ENCODE peak calls at places on chromosome 13, in eight cellular contexts. One of them, this sample, is unnamed.

GRCh38 chr13:72204291-72204690 is 337.3 kb upstream of the DACH1 start:
- DNase-seq in stimulated activated naive CD8-positive, alpha-beta T cell treated with anti-CD3 and anti-CD28 coated beads, Interleukin-15, amount 100 ng/mL, for 72 hours: no peak
- DNase-seq in nephron progenitor cell: no peak
- DNase-seq in activated CD8-positive, alpha-beta memory T cell treated with anti-CD3 and anti-CD28 coated beads, Interleukin-2, amount 50 U/mL, for 4 hours: no peak
- DNase-seq in mesendoderm: no peak
- DNase-seq in kidney tubule cell: peak; percentile 43
- DNase-seq in CD4-positive, alpha-beta T cell: no peak
- DNase-seq in GM04503: peak; percentile 49
- DNase-seq in this sample: no peak

GRCh38 chr13:110455444-110455843 is 106.1 kb downstream of the RAB20 start:
- DNase-seq in GM04503: no peak
- DNase-seq in CD4-positive, alpha-beta T cell: no peak
- DNase-seq in kidney tubule cell: no peak
- DNase-seq in mesendoderm: no peak
- DNase-seq in stimulated activated naive CD8-positive, alpha-beta T cell treated with anti-CD3 and anti-CD28 coated beads, Interleukin-15, amount 100 ng/mL, for 72 hours: no peak
- DNase-seq in activated CD8-positive, alpha-beta memory T cell treated with anti-CD3 and anti-CD28 coated beads, Interleukin-2, amount 50 U/mL, for 4 hours: no peak
- DNase-seq in nephron progenitor cell: no peak
- DNase-seq in this sample: no peak

GRCh38 chr13:105485061-105485460 is 1050.4 kb downstream of the EFNB2 start:
- DNase-seq in CD4-positive, alpha-beta T cell: no peak
- DNase-seq in mesendoderm: no peak
- DNase-seq in stimulated activated naive CD8-positive, alpha-beta T cell treated with anti-CD3 and anti-CD28 coated beads, Interleukin-15, amount 100 ng/mL, for 72 hours: no peak
- DNase-seq in GM04503: no peak
- DNase-seq in kidney tubule cell: no peak
- DNase-seq in activated CD8-positive, alpha-beta memory T cell treated with anti-CD3 and anti-CD28 coated beads, Interleukin-2, amount 50 U/mL, for 4 hours: no peak
- DNase-seq in nephron progenitor cell: no peak
- DNase-seq in this sample: no peak

GRCh38 chr13:27933580-27934328 is 14.0 kb downstream of the PDX1 start:
- DNase-seq in mesendoderm: no peak
- DNase-seq in nephron progenitor cell: no peak
- DNase-seq in CD4-positive, alpha-beta T cell: no peak
- DNase-seq in kidney tubule cell: no peak
- DNase-seq in stimulated activated naive CD8-positive, alpha-beta T cell treated with anti-CD3 and anti-CD28 coated beads, Interleukin-15, amount 100 ng/mL, for 72 hours: no peak
- DNase-seq in activated CD8-positive, alpha-beta memory T cell treated with anti-CD3 and anti-CD28 coated beads, Interleukin-2, amount 50 U/mL, for 4 hours: no peak
- DNase-seq in GM04503: no peak
- DNase-seq in this sample: peak; percentile 47

GRCh38 chr13:65638572-65639168 is 1591.5 kb downstream of the PCDH9 start:
- DNase-seq in CD4-positive, alpha-beta T cell: no peak
- DNase-seq in GM04503: peak; percentile 4
- DNase-seq in kidney tubule cell: peak; percentile 49
- DNase-seq in stimulated activated naive CD8-positive, alpha-beta T cell treated with anti-CD3 and anti-CD28 coated beads, Interleukin-15, amount 100 ng/mL, for 72 hours: no peak
- DNase-seq in activated CD8-positive, alpha-beta memory T cell treated with anti-CD3 and anti-CD28 coated beads, Interleukin-2, amount 50 U/mL, for 4 hours: no peak
- DNase-seq in mesendoderm: peak; percentile 60
- DNase-seq in nephron progenitor cell: peak; percentile 12
- DNase-seq in this sample: peak; percentile 44

GRCh38 chr13:91553584-91553983 is 155.2 kb downstream of the GPC5 start:
- DNase-seq in kidney tubule cell: no peak
- DNase-seq in activated CD8-positive, alpha-beta memory T cell treated with anti-CD3 and anti-CD28 coated beads, Interleukin-2, amount 50 U/mL, for 4 hours: no peak
- DNase-seq in nephron progenitor cell: no peak
- DNase-seq in CD4-positive, alpha-beta T cell: no peak
- DNase-seq in mesendoderm: no peak
- DNase-seq in GM04503: no peak
- DNase-seq in stimulated activated naive CD8-positive, alpha-beta T cell treated with anti-CD3 and anti-CD28 coated beads, Interleukin-15, amount 100 ng/mL, for 72 hours: no peak
- DNase-seq in this sample: no peak

GRCh38 chr13:46817081-46817480 is 20.1 kb upstream of the ESD start:
- DNase-seq in nephron progenitor cell: no peak
- DNase-seq in kidney tubule cell: peak; percentile 9
- DNase-seq in GM04503: no peak
- DNase-seq in stimulated activated naive CD8-positive, alpha-beta T cell treated with anti-CD3 and anti-CD28 coated beads, Interleukin-15, amount 100 ng/mL, for 72 hours: no peak
- DNase-seq in mesendoderm: peak; percentile 37
- DNase-seq in activated CD8-positive, alpha-beta memory T cell treated with anti-CD3 and anti-CD28 coated beads, Interleukin-2, amount 50 U/mL, for 4 hours: no peak
- DNase-seq in CD4-positive, alpha-beta T cell: no peak
- DNase-seq in this sample: no peak

GRCh38 chr13:98409281-98409680 is 167.6 kb downstream of the STK24 start:
- DNase-seq in activated CD8-positive, alpha-beta memory T cell treated with anti-CD3 and anti-CD28 coated beads, Interleukin-2, amount 50 U/mL, for 4 hours: no peak
- DNase-seq in GM04503: no peak
- DNase-seq in nephron progenitor cell: no peak
- DNase-seq in mesendoderm: no peak
- DNase-seq in kidney tubule cell: no peak
- DNase-seq in CD4-positive, alpha-beta T cell: no peak
- DNase-seq in stimulated activated naive CD8-positive, alpha-beta T cell treated with anti-CD3 and anti-CD28 coated beads, Interleukin-15, amount 100 ng/mL, for 72 hours: no peak
- DNase-seq in this sample: no peak

GRCh38 chr13:93244141-93244917 is 17.7 kb downstream of the GPC6 start:
- DNase-seq in mesendoderm: no peak
- DNase-seq in nephron progenitor cell: peak; percentile 26
- DNase-seq in GM04503: no peak
- DNase-seq in CD4-positive, alpha-beta T cell: no peak
- DNase-seq in kidney tubule cell: peak; percentile 82
- DNase-seq in stimulated activated naive CD8-positive, alpha-beta T cell treated with anti-CD3 and anti-CD28 coated beads, Interleukin-15, amount 100 ng/mL, for 72 hours: no peak
- DNase-seq in activated CD8-positive, alpha-beta memory T cell treated with anti-CD3 and anti-CD28 coated beads, Interleukin-2, amount 50 U/mL, for 4 hours: no peak
- DNase-seq in this sample: no peak

GRCh38 chr13:71799320-71799719 is 67.7 kb downstream of the DACH1 start:
- DNase-seq in mesendoderm: no peak
- DNase-seq in nephron progenitor cell: no peak
- DNase-seq in kidney tubule cell: no peak
- DNase-seq in activated CD8-positive, alpha-beta memory T cell treated with anti-CD3 and anti-CD28 coated beads, Interleukin-2, amount 50 U/mL, for 4 hours: no peak
- DNase-seq in stimulated activated naive CD8-positive, alpha-beta T cell treated with anti-CD3 and anti-CD28 coated beads, Interleukin-15, amount 100 ng/mL, for 72 hours: no peak
- DNase-seq in CD4-positive, alpha-beta T cell: no peak
- DNase-seq in GM04503: no peak
- DNase-seq in this sample: no peak

GRCh38 chr13:85501616-85502015 is 297.6 kb downstream of the SLITRK6 start:
- DNase-seq in kidney tubule cell: no peak
- DNase-seq in mesendoderm: peak; percentile 8
- DNase-seq in nephron progenitor cell: no peak
- DNase-seq in activated CD8-positive, alpha-beta memory T cell treated with anti-CD3 and anti-CD28 coated beads, Interleukin-2, amount 50 U/mL, for 4 hours: no peak
- DNase-seq in GM04503: no peak
- DNase-seq in CD4-positive, alpha-beta T cell: no peak
- DNase-seq in stimulated activated naive CD8-positive, alpha-beta T cell treated with anti-CD3 and anti-CD28 coated beads, Interleukin-15, amount 100 ng/mL, for 72 hours: no peak
- DNase-seq in this sample: no peak

GRCh38 chr13:60164490-60164889 is 762 bp upstream of the DIAPH3 start:
- DNase-seq in stimulated activated naive CD8-positive, alpha-beta T cell treated with anti-CD3 and anti-CD28 coated beads, Interleukin-15, amount 100 ng/mL, for 72 hours: no peak
- DNase-seq in CD4-positive, alpha-beta T cell: no peak
- DNase-seq in kidney tubule cell: peak; percentile 47
- DNase-seq in mesendoderm: peak; percentile 74
- DNase-seq in GM04503: peak; percentile 8
- DNase-seq in nephron progenitor cell: no peak
- DNase-seq in activated CD8-positive, alpha-beta memory T cell treated with anti-CD3 and anti-CD28 coated beads, Interleukin-2, amount 50 U/mL, for 4 hours: no peak
- DNase-seq in this sample: no peak

GRCh38 chr13:70829748-70830147 is 721.5 kb upstream of the KLHL1 start:
- DNase-seq in mesendoderm: no peak
- DNase-seq in kidney tubule cell: no peak
- DNase-seq in CD4-positive, alpha-beta T cell: no peak
- DNase-seq in GM04503: no peak
- DNase-seq in stimulated activated naive CD8-positive, alpha-beta T cell treated with anti-CD3 and anti-CD28 coated beads, Interleukin-15, amount 100 ng/mL, for 72 hours: no peak
- DNase-seq in nephron progenitor cell: no peak
- DNase-seq in activated CD8-positive, alpha-beta memory T cell treated with anti-CD3 and anti-CD28 coated beads, Interleukin-2, amount 50 U/mL, for 4 hours: no peak
- DNase-seq in this sample: no peak

GRCh38 chr13:20526664-20527063 is 1.0 kb upstream of the CRYL1 start:
- DNase-seq in CD4-positive, alpha-beta T cell: no peak
- DNase-seq in GM04503: no peak
- DNase-seq in activated CD8-positive, alpha-beta memory T cell treated with anti-CD3 and anti-CD28 coated beads, Interleukin-2, amount 50 U/mL, for 4 hours: no peak
- DNase-seq in nephron progenitor cell: no peak
- DNase-seq in kidney tubule cell: peak; percentile 48
- DNase-seq in stimulated activated naive CD8-positive, alpha-beta T cell treated with anti-CD3 and anti-CD28 coated beads, Interleukin-15, amount 100 ng/mL, for 72 hours: no peak
- DNase-seq in mesendoderm: peak; percentile 7
- DNase-seq in this sample: peak; percentile 63